ENCODE peak calls at places on chromosomes 13 and 19, in four cellular contexts. One of them, this sample, is unnamed.
A peak's percentile ranks its signal among the peaks of the same experiment; 100 is the strongest.

GRCh38 chr19:9406798-9407352 is 28.5 kb downstream of the ZNF266 start:
- DNase-seq in H1: no peak
- DNase-seq in IMR-90: peak; percentile 92
- DNase-seq in H9: no peak
- DNase-seq in this sample: no peak

GRCh38 chr19:8017808-8018207 is 12.4 kb upstream of the ELAVL1 start:
- DNase-seq in H1: no peak
- DNase-seq in IMR-90: no peak
- DNase-seq in H9: no peak
- DNase-seq in this sample: no peak

GRCh38 chr13:62919491-62919890 is 1503.8 kb upstream of the PCDH20 start:
- DNase-seq in H1: no peak
- DNase-seq in IMR-90: no peak
- DNase-seq in H9: no peak
- DNase-seq in this sample: no peak

GRCh38 chr19:7456964-7457541 is 31.8 kb downstream of the PEX11G start:
- DNase-seq in H1: no peak
- DNase-seq in IMR-90: no peak
- DNase-seq in H9: no peak
- DNase-seq in this sample: no peak

GRCh38 chr19:58261968-58262921 is 16.5 kb upstream of the ZNF8 start:
- DNase-seq in H1: no peak
- DNase-seq in IMR-90: no peak
- DNase-seq in H9: no peak
- DNase-seq in this sample: peak; percentile 65

GRCh38 chr19:17079710-17080440 is 4.3 kb downstream of the MYO9B start:
- DNase-seq in H1: no peak
- DNase-seq in IMR-90: peak; percentile 99
- DNase-seq in H9: no peak
- DNase-seq in this sample: no peak

GRCh38 chr13:102405499-102406079 is 3.7 kb upstream of the FGF14 start:
- DNase-seq in H1: no peak
- DNase-seq in IMR-90: peak; percentile 12
- DNase-seq in H9: peak; percentile 32
- DNase-seq in this sample: peak; percentile 52

GRCh38 chr19:30344446-30345425 is 27.4 kb upstream of the ZNF536 start:
- DNase-seq in H1: no peak
- DNase-seq in IMR-90: no peak
- DNase-seq in H9: no peak
- DNase-seq in this sample: no peak

GRCh38 chr19:17648097-17648660 is 40.0 kb downstream of the UNC13A start:
- DNase-seq in H1: peak; percentile 52
- DNase-seq in IMR-90: no peak
- DNase-seq in H9: peak; percentile 68
- DNase-seq in this sample: no peak

GRCh38 chr13:69199664-69200063 is 908.0 kb upstream of the ATXN8OS start:
- DNase-seq in H1: no peak
- DNase-seq in IMR-90: no peak
- DNase-seq in H9: no peak
- DNase-seq in this sample: peak; percentile 81

GRCh38 chr19:8334458-8335342 is 8.4 kb downstream of the KANK3 start:
- DNase-seq in H1: peak; percentile 83
- DNase-seq in IMR-90: peak; percentile 74
- DNase-seq in H9: peak; percentile 85
- DNase-seq in this sample: peak; percentile 87

GRCh38 chr19:10191347-10191746 is 3.4 kb downstream of the DNMT1 start:
- DNase-seq in H1: no peak
- DNase-seq in IMR-90: peak; percentile 95
- DNase-seq in H9: no peak
- DNase-seq in this sample: no peak

GRCh38 chr13:110576070-110576394 is 14.5 kb upstream of the RAB20 start:
- DNase-seq in H1: no peak
- DNase-seq in IMR-90: no peak
- DNase-seq in H9: no peak
- DNase-seq in this sample: no peak

GRCh38 chr13:114049626-114050101 is 75.8 kb upstream of the C13orf46 start:
- DNase-seq in H1: no peak
- DNase-seq in IMR-90: no peak
- DNase-seq in H9: no peak
- DNase-seq in this sample: no peak

GRCh38 chr13:97325738-97326137 is 103.6 kb downstream of the MBNL2 start:
- DNase-seq in H1: no peak
- DNase-seq in IMR-90: no peak
- DNase-seq in H9: no peak
- DNase-seq in this sample: no peak

GRCh38 chr19:6969490-6969889 is 51.7 kb downstream of the MBD3L2B start:
- DNase-seq in H1: no peak
- DNase-seq in IMR-90: no peak
- DNase-seq in H9: no peak
- DNase-seq in this sample: no peak

GRCh38 chr19:35153701-35154534 is 617 bp upstream of the FXYD5 start:
- DNase-seq in H1: peak; percentile 84
- DNase-seq in IMR-90: no peak
- DNase-seq in H9: peak; percentile 71
- DNase-seq in this sample: peak; percentile 53

GRCh38 chr13:113540523-113540922 is 44.0 kb upstream of the TFDP1 start:
- DNase-seq in H1: no peak
- DNase-seq in IMR-90: no peak
- DNase-seq in H9: peak; percentile 6
- DNase-seq in this sample: no peak

GRCh38 chr13:23630349-23631093 is 60.3 kb downstream of the TNFRSF19 start:
- DNase-seq in H1: no peak
- DNase-seq in IMR-90: no peak
- DNase-seq in H9: no peak
- DNase-seq in this sample: peak; percentile 88

GRCh38 chr13:33884506-33885221 is 66.7 kb downstream of the RFC3 start:
- DNase-seq in H1: no peak
- DNase-seq in IMR-90: no peak
- DNase-seq in H9: no peak
- DNase-seq in this sample: no peak

GRCh38 chr13:76723551-76724232 is 162.5 kb downstream of the KCTD12 start:
- DNase-seq in H1: peak; percentile 45
- DNase-seq in IMR-90: peak; percentile 89
- DNase-seq in H9: peak; percentile 34
- DNase-seq in this sample: peak; percentile 83

GRCh38 chr19:28497887-28498286 is 715.1 kb downstream of the UQCRFS1 start:
- DNase-seq in H1: no peak
- DNase-seq in IMR-90: no peak
- DNase-seq in H9: no peak
- DNase-seq in this sample: no peak

GRCh38 chr19:23404676-23405075 is 9.4 kb upstream of the ZNF91 start:
- DNase-seq in H1: no peak
- DNase-seq in IMR-90: no peak
- DNase-seq in H9: no peak
- DNase-seq in this sample: no peak

GRCh38 chr19:45152504-45153338 is 8.1 kb downstream of the NKPD1 start:
- DNase-seq in H1: peak; percentile 75
- DNase-seq in IMR-90: peak; percentile 40
- DNase-seq in H9: peak; percentile 82
- DNase-seq in this sample: peak; percentile 71

GRCh38 chr13:51590966-51591627 is 6.8 kb downstream of the WDFY2 start:
- DNase-seq in H1: no peak
- DNase-seq in IMR-90: peak; percentile 90
- DNase-seq in H9: no peak
- DNase-seq in this sample: peak; percentile 78

GRCh38 chr13:29464105-29464679 is 131.3 kb downstream of the SLC7A1 start:
- DNase-seq in H1: no peak
- DNase-seq in IMR-90: no peak
- DNase-seq in H9: no peak
- DNase-seq in this sample: no peak

GRCh38 chr13:98420560-98421175 is 156.2 kb downstream of the STK24 start:
- DNase-seq in H1: no peak
- DNase-seq in IMR-90: no peak
- DNase-seq in H9: no peak
- DNase-seq in this sample: no peak

GRCh38 chr19:6509118-6509971 is 7.2 kb upstream of the TUBB4A start:
- DNase-seq in H1: no peak
- DNase-seq in IMR-90: no peak
- DNase-seq in H9: no peak
- DNase-seq in this sample: no peak

GRCh38 chr13:66886248-66886647 is 343.9 kb downstream of the PCDH9 start:
- DNase-seq in H1: no peak
- DNase-seq in IMR-90: no peak
- DNase-seq in H9: no peak
- DNase-seq in this sample: no peak

GRCh38 chr13:51826606-51827005 is 18.4 kb downstream of the TMEM272 start:
- DNase-seq in H1: no peak
- DNase-seq in IMR-90: no peak
- DNase-seq in H9: no peak
- DNase-seq in this sample: no peak

GRCh38 chr13:20412761-20413355 is 112.8 kb downstream of the CRYL1 start:
- DNase-seq in H1: no peak
- DNase-seq in IMR-90: peak; percentile 71
- DNase-seq in H9: peak; percentile 73
- DNase-seq in this sample: peak; percentile 82

GRCh38 chr13:33204130-33204927 is 81.2 kb downstream of the STARD13 start:
- DNase-seq in H1: no peak
- DNase-seq in IMR-90: peak; percentile 90
- DNase-seq in H9: no peak
- DNase-seq in this sample: no peak

GRCh38 chr19:3227054-3227626 is 2.7 kb downstream of the CELF5 start:
- DNase-seq in H1: no peak
- DNase-seq in IMR-90: no peak
- DNase-seq in H9: no peak
- DNase-seq in this sample: no peak

GRCh38 chr19:17294051-17294891 is 9.0 kb downstream of the ABHD8 start:
- DNase-seq in H1: peak; percentile 99
- DNase-seq in IMR-90: no peak
- DNase-seq in H9: peak; percentile 88
- DNase-seq in this sample: peak; percentile 77

GRCh38 chr19:18701250-18701608 is 17.7 kb downstream of the CRTC1 start:
- DNase-seq in H1: no peak
- DNase-seq in IMR-90: no peak
- DNase-seq in H9: no peak
- DNase-seq in this sample: no peak

GRCh38 chr13:43629691-43630480 is 156.9 kb downstream of the ENOX1 start:
- DNase-seq in H1: no peak
- DNase-seq in IMR-90: peak; percentile 8
- DNase-seq in H9: no peak
- DNase-seq in this sample: no peak

DNA sequence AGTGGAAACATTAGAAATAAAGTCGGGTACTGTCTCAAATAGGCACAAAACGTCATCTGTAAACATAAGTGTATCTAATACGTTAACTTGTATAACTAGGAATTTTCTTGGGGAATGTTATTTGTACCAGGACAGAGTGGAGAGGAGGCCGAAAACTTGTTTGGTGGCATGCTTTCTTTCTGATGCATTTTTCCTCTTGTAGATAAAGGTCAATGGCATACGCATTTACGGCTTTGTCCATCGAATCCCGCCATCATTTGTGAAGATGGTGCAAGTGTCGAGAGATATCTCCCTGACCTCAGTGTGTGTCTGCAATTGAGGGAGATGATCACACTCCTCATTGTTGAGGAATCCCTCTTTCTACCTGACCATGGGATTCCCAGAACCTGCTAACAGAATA is 4.7 kb downstream of the LGALS13 start:
- DNase-seq in H1: no peak
- DNase-seq in IMR-90: no peak
- DNase-seq in H9: no peak
- DNase-seq in this sample: no peak
- H3K27me3 ChIP-seq in H1: no peaks in the 10 kb centered on the region
- H3K27me3 ChIP-seq in IMR-90: no peaks in the 10 kb centered on the region
- H3K27me3 ChIP-seq in H9: no peaks in the 10 kb centered on the region
- H3K27me3 ChIP-seq in this sample: no peaks in the 10 kb centered on the region

DNA sequence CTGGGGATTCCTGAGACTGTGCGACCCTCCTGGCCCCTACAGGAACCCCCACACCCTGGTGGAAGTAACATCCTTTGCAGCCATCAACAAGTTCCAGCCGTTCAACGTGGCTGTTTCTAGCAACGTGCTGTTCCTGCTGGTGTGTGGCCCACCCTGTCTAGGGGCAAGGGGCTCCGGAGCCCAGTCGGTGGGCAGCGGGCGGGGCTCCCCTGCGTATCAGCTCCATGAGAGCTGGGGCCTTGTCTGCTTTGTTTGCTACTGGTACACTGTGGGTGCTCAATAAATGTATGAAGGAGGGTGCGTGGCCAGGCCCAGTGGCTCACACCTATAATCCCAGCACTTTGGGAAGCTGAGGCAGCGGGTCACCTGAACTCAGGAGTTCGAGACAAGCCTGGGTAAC is 10.9 kb downstream of the MPND start:
- DNase-seq in H1: no peak
- DNase-seq in IMR-90: no peak
- DNase-seq in H9: no peak
- DNase-seq in this sample: no peak
- H3K56ac ChIP-seq in H1: no peak overlapping the region
- H3K56ac ChIP-seq in IMR-90: no peak overlapping the region
- H3K56ac ChIP-seq in H9: no peak overlapping the region
- H3K56ac ChIP-seq in this sample: no peak overlapping the region

GRCh38 chr19:11763117-11763516 is 3.7 kb upstream of the ZNF441 start:
- DNase-seq in H1: no peak
- DNase-seq in IMR-90: no peak
- DNase-seq in H9: no peak
- DNase-seq in this sample: no peak
- H3K27me3 ChIP-seq in H1: peaks cover 11% of the 10 kb centered on the region
- H3K27me3 ChIP-seq in IMR-90: no peaks in the 10 kb centered on the region
- H3K27me3 ChIP-seq in H9: peaks cover 6% of the 10 kb centered on the region
- H3K27me3 ChIP-seq in this sample: peaks cover 2% of the 10 kb centered on the region

GRCh38 chr19:12695997-12696365 is 450 bp downstream of the FBXW9 start:
- DNase-seq in H1: no peak
- DNase-seq in IMR-90: no peak
- DNase-seq in H9: no peak
- DNase-seq in this sample: no peak
- H3K56ac ChIP-seq in H1: no peak overlapping the region
- H3K56ac ChIP-seq in IMR-90: no peak overlapping the region
- H3K56ac ChIP-seq in H9: no peak overlapping the region
- H3K56ac ChIP-seq in this sample: peak overlapping the region; percentile 88

GRCh38 chr19:430701-431100 is 21.8 kb upstream of the C2CD4C start:
- DNase-seq in H1: no peak
- DNase-seq in IMR-90: no peak
- DNase-seq in H9: no peak
- DNase-seq in this sample: no peak
- H3K27me3 ChIP-seq in H1: peaks cover 6% of the 10 kb centered on the region
- H3K27me3 ChIP-seq in IMR-90: no peaks in the 10 kb centered on the region
- H3K27me3 ChIP-seq in H9: no peaks in the 10 kb centered on the region
- H3K27me3 ChIP-seq in this sample: no peaks in the 10 kb centered on the region

DNA sequence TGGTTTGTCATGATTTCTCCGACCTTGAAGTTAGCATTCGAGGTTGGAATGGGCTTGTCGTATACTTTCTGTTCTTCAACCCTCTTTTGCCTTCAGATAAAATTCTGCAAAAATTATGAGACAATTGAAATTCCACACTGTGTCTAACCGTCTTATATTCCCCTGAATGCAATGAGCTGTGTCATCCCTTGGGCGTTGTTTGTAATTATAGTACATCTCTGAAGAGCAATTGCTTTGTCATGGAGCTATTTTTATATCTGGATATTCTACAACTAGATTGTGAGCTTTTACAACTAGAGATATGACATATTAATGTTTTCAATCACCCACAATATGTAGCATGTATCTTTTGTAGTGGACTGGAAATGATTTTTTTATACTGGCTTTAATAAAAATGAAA is 631.8 kb upstream of the SLC10A2 start:
- DNase-seq in H1: no peak
- DNase-seq in IMR-90: no peak
- DNase-seq in H9: no peak
- DNase-seq in this sample: no peak
- H3K56ac ChIP-seq in H1: no peak overlapping the region
- H3K56ac ChIP-seq in IMR-90: no peak overlapping the region
- H3K56ac ChIP-seq in H9: no peak overlapping the region
- H3K56ac ChIP-seq in this sample: no peak overlapping the region

GRCh38 chr19:56623006-56623405 is 20.0 kb upstream of the SMIM17 start:
- DNase-seq in H1: no peak
- DNase-seq in IMR-90: no peak
- DNase-seq in H9: no peak
- DNase-seq in this sample: no peak
- H3K27me3 ChIP-seq in H1: no peaks in the 10 kb centered on the region
- H3K27me3 ChIP-seq in IMR-90: no peaks in the 10 kb centered on the region
- H3K27me3 ChIP-seq in H9: no peaks in the 10 kb centered on the region
- H3K27me3 ChIP-seq in this sample: no peaks in the 10 kb centered on the region

This sample was measured in mesendoderm.